ENCODE peak calls at places on chromosomes 5 and 9, in four cellular contexts. L is K562, F is GM12878, W is HepG2. E is an unnamed sample.

GRCh38 chr5:15943487-15943886 is 236.1 kb downstream of the MARCHF11 start:
- DNase-seq in W (no peak), F (no peak), L (no peak), E (no peak)

GRCh38 chr9:5871785-5872184 is 18.9 kb upstream of the MLANA start:
- DNase-seq in L (no peak), F (no peak), W (no peak), E (no peak)

GRCh38 chr9:131809941-131810344 is 70.1 kb upstream of the RAPGEF1 start:
- DNase-seq in L (no peak), F (no peak), W (no peak), E (no peak)

GRCh38 chr5:180492226-180492903 is 1.8 kb upstream of the CNOT6 start:
- DNase-seq in L (no peak), W (no peak), F (no peak), E (no peak)

GRCh38 chr9:13268469-13268868 is 11.0 kb downstream of the MPDZ start:
- DNase-seq in F (no peak), W (no peak), L (peak; percentile 9), E (no peak)

GRCh38 chr5:115983519-115983918 is 21.2 kb downstream of the LVRN start:
- DNase-seq in W (no peak), L (no peak), F (no peak), E (no peak)

GRCh38 chr5:37553720-37554402 is 174.7 kb downstream of the WDR70 start:
- DNase-seq in F (no peak), W (no peak), L (no peak), E (no peak)

GRCh38 chr5:94778299-94778698 is 159.8 kb downstream of the SLF1 start:
- DNase-seq in W (no peak), F (no peak), L (no peak), E (no peak)

GRCh38 chr5:122415481-122416120 is 103.6 kb downstream of the SNCAIP start:
- DNase-seq in F (no peak), W (peak; percentile 39), L (peak; percentile 8), E (peak; percentile 71)

GRCh38 chr9:77943053-77943452 is 88.6 kb downstream of the GNAQ start:
- DNase-seq in L (no peak), F (no peak), W (no peak), E (no peak)

GRCh38 chr5:164487939-164488338 is 982.5 kb downstream of the MAT2B start:
- DNase-seq in L (no peak), F (no peak), W (no peak), E (no peak)

GRCh38 chr9:33248606-33249005 is 8.6 kb downstream of the SPINK4 start:
- DNase-seq in L (no peak), F (no peak), W (no peak), E (no peak)

GRCh38 chr9:137296214-137297059 is 5.6 kb downstream of the NRARP start:
- DNase-seq in L (peak; percentile 53), W (no peak), F (no peak), E (peak; percentile 40)

GRCh38 chr9:2837915-2838314 is 6.0 kb downstream of the PUM3 start:
- DNase-seq in F (no peak), W (no peak), L (no peak), E (no peak)

GRCh38 chr9:114130624-114131277 is 24.6 kb upstream of the COL27A1 start:
- DNase-seq in F (no peak), L (no peak), W (no peak), E (no peak)

GRCh38 chr5:116371935-116372334 is 202.7 kb downstream of the SEMA6A start:
- DNase-seq in W (peak; percentile 30), F (no peak), L (no peak), E (no peak)

GRCh38 chr5:175687231-175687701 is 29.4 kb downstream of the HRH2 start:
- DNase-seq in W (no peak), L (no peak), F (no peak), E (no peak)

GRCh38 chr5:135828793-135829150 is 5.7 kb upstream of the SLC25A48 start:
- DNase-seq in W (no peak), L (no peak), F (no peak), E (no peak)

GRCh38 chr5:76818844-76819831 is at the start of gene F2RL1:
- DNase-seq in F (no peak), W (peak; percentile 81), L (peak; percentile 84), E (peak; percentile 95)

GRCh38 chr5:130104895-130105684 is 200.8 kb downstream of the CHSY3 start:
- DNase-seq in F (no peak), L (no peak), W (no peak), E (no peak)

GRCh38 chr9:106019017-106019692 is 324.8 kb downstream of the TMEM38B start:
- DNase-seq in L (no peak), W (peak; percentile 24), F (no peak), E (no peak)

GRCh38 chr5:96123418-96123817 is 161.8 kb upstream of the ELL2 start:
- DNase-seq in W (peak; percentile 83), L (no peak), F (no peak), E (no peak)

GRCh38 chr9:7284517-7284916 is 515.1 kb downstream of the DMAC1 start:
- DNase-seq in F (no peak), W (no peak), L (no peak), E (peak; percentile 20)

GRCh38 chr5:119321569-119322311 is 34.1 kb upstream of the TNFAIP8 start:
- DNase-seq in L (peak; percentile 70), F (no peak), W (no peak), E (no peak)

GRCh38 chr5:176784218-176785165 is 25.9 kb upstream of the UNC5A start:
- DNase-seq in W (peak; percentile 15), F (no peak), L (no peak), E (no peak)

GRCh38 chr9:134589748-134590147 is 51.9 kb upstream of the COL5A1 start:
- DNase-seq in L (no peak), W (no peak), F (no peak), E (no peak)

GRCh38 chr9:134585021-134585561 is 56.5 kb upstream of the COL5A1 start:
- DNase-seq in L (no peak), W (no peak), F (no peak), E (no peak)

GRCh38 chr9:134590240-134591081 is 51.1 kb upstream of the COL5A1 start:
- DNase-seq in F (no peak), L (no peak), W (peak; percentile 24), E (no peak)

GRCh38 chr9:134591082-134591571 is 50.5 kb upstream of the COL5A1 start:
- DNase-seq in L (no peak), W (no peak), F (no peak), E (no peak)

GRCh38 chr9:134585746-134586706 is 55.6 kb upstream of the COL5A1 start:
- DNase-seq in W (no peak), L (no peak), F (no peak), E (no peak)
- TF ChIP-seq CREM in W (no peak), L (no peak), F (no peak), E (no peak)

GRCh38 chr9:34588671-34589370 is 703 bp downstream of the CNTFR start:
- DNase-seq in F (no peak), W (no peak), L (no peak), E (no peak)

GRCh38 chr9:34590376-34591090 is 1.0 kb upstream of the CNTFR start:
- DNase-seq in W (no peak), L (peak; percentile 27), F (no peak), E (no peak)

GRCh38 chr9:34591091-34591910 is 1.8 kb upstream of the CNTFR start:
- DNase-seq in L (peak; percentile 81), W (peak; percentile 47), F (no peak), E (peak; percentile 93)

GRCh38 chr9:34589371-34589655 is 211 bp downstream of the CNTFR start:
- DNase-seq in W (no peak), F (no peak), L (no peak), E (no peak)

GRCh38 chr9:34589656-34590375 is at the start of gene CNTFR:
- DNase-seq in W (no peak), F (no peak), L (peak; percentile 63), E (peak; percentile 63)
- TF ChIP-seq CREM in W (no peak), F (no peak), L (no peak), E (no peak)

GRCh38 chr5:89991592-89991991 is 418.0 kb downstream of the CETN3 start:
- DNase-seq in L (no peak), F (no peak), W (no peak), E (no peak)

GRCh38 chr5:89988129-89988528 is 421.4 kb downstream of the CETN3 start:
- DNase-seq in F (no peak), L (no peak), W (no peak), E (no peak)

GRCh38 chr5:89989831-89990230 is 419.7 kb downstream of the CETN3 start:
- DNase-seq in F (no peak), L (no peak), W (no peak), E (no peak)

GRCh38 chr5:89992201-89992600 is 417.4 kb downstream of the CETN3 start:
- DNase-seq in W (no peak), F (no peak), L (no peak), E (no peak)

DNA sequence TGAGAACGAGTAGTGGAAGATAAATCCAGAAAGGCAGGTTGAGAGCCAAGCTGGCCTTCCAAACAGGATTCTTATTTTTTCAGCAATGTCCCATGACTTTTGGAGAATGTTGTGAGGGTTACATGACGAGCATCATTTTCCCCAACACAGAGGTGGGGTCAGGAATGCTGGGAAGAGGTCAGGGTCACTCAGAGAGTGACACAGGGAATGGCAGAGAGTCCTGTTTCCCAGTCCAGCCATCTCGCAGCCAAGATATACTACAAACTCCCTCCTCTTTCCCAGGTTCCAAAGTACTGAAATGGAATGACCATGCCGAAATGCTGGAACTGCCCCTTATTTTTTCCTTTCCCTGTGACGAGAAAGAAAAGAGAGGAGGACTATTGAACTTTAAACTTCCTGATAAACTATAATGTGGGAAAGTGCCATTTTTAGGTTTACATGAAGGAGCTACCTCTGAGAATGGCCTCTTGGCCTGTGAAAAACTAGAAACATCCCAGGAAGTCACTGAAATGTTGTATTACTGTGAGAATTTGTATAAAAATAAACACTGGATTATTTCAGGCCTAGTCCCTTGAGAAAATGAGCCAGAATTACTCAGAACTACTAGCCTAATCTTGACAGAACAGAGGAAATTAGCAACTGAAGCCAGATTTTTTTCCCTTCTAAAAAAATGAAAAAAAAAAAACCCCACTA is 420.4 kb downstream of the CETN3 start:
- DNase-seq in L (no peak), F (no peak), W (no peak), E (no peak)
- TF ChIP-seq CREM in L (no peak), F (no peak), W (no peak), E (no peak)

DNA sequence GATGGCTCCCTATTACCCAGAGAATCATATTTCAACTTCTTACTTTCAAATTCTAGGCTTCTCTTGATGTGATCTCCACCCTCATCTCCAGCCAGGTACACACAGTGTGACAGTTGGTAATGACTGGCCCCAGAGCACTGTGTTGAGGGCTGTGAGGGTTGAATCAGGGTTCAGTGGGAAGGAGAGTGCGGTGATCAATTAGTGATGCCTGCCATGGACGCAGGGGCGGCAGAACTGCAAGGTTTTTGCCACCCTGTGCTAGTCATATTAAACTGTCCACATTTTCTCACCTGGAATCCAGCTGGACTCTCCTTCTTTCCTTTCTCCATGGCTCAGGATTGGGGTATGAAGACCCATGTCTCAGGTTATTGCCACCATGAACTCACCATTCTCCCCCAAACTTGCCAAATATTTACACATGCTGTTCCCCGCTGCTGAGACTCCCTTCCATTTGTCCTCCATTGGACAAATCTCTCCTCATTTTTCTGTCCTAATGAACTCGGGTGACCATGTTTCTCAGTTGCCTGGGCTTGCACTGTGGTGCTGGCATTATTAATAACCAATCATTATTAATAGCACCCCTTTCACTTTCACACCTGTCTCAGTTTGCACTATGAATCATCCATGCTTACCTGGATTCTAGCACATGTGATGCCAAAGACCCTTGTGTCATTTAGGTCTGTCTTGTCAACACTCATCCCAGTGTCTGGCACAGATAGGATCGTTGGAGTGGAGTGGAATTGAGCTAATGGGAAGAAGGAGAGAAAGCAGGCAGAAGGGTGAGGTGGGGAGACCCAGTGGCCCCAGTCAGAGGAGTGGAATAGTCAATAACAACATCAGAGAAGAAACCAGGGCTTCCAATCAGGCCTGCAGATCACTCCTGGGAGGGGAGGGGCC is 33.9 kb upstream of the CRB2 start:
- DNase-seq in W (no peak), F (no peak), L (no peak), E (no peak)
- TF ChIP-seq CREM in W (no peak), F (no peak), L (no peak), E (no peak)

E was measured in WTC11.